ENCODE peak calls at places on chromosomes 4 and X, in eight cellular contexts. A is CD8-positive, alpha-beta T cell; N is astrocyte of the spinal cord; K is fibroblast of lung; L is ovary; E is cardiac muscle cell; B is cardiac fibroblast; D is AG09309. Z is an unnamed sample.

GRCh38 chr4:139857021-139857420 is 191.4 kb downstream of the MGST2 start:
- DNase-seq in A (no peak), N (no peak), K (peak; percentile 49), L (no peak), E (no peak), B (no peak), D (no peak), Z (no peak)

GRCh38 chrX:13142891-13143290 is 98.5 kb upstream of the FAM9C start:
- DNase-seq in A (no peak), N (no peak), K (no peak), L (no peak), E (no peak), B (no peak), D (no peak), Z (no peak)

GRCh38 chr4:164357957-164358356 is 396.0 kb upstream of the SMIM31 start:
- DNase-seq in A (no peak), N (no peak), K (peak; percentile 47), L (no peak), E (no peak), B (no peak), D (no peak), Z (peak; percentile 65)

GRCh38 chrX:148310402-148311200 is 189.8 kb upstream of the AFF2 start:
- DNase-seq in A (peak; percentile 68), N (no peak), K (no peak), L (no peak), E (no peak), B (no peak), D (no peak), Z (no peak)

GRCh38 chr4:24533364-24533763 is 51.0 kb downstream of the DHX15 start:
- DNase-seq in A (no peak), N (no peak), K (no peak), L (no peak), E (peak; percentile 38), B (peak; percentile 43), D (no peak), Z (peak; percentile 33)

GRCh38 chr4:148007303-148007702 is 275.4 kb downstream of the ARHGAP10 start:
- DNase-seq in A (no peak), N (peak; percentile 96), K (peak; percentile 99), L (no peak), E (peak; percentile 94), B (peak; percentile 98), D (peak; percentile 97), Z (peak; percentile 97)

GRCh38 chrX:102720237-102721168 is at the start of gene GPRASP3:
- DNase-seq in A (peak; percentile 75), N (peak; percentile 77), K (peak; percentile 75), L (peak; percentile 57), E (peak; percentile 65), B (peak; percentile 59), D (peak; percentile 27), Z (peak; percentile 63)

GRCh38 chr4:185018834-185019450 is 652 bp downstream of the HELT start:
- DNase-seq in A (no peak), N (no peak), K (no peak), L (no peak), E (no peak), B (peak; percentile 36), D (no peak), Z (no peak)

GRCh38 chr4:176800891-176801534 is 8.3 kb upstream of the VEGFC start:
- DNase-seq in A (no peak), N (peak; percentile 46), K (peak; percentile 54), L (no peak), E (no peak), B (no peak), D (no peak), Z (no peak)
- TF ChIP-seq CTCF in A (no peak), N (no peak), K (no peak), L (no peak), E (no peak), B (no peak), D (no peak), Z (no peak)

GRCh38 chr4:183905593-183906485 is 732 bp downstream of the STOX2 start:
- DNase-seq in A (no peak), N (peak; percentile 31), K (peak; percentile 45), L (peak; percentile 59), E (peak; percentile 46), B (peak; percentile 16), D (no peak), Z (no peak)
- TF ChIP-seq CTCF in A (no peak), N (no peak), K (no peak), L (no peak), E (no peak), B (no peak), D (no peak), Z (no peak)

GRCh38 chrX:10722804-10723364 is 102.5 kb upstream of the MID1 start:
- DNase-seq in A (no peak), N (peak; percentile 51), K (peak; percentile 33), L (peak; percentile 51), E (peak; percentile 77), B (peak; percentile 62), D (peak; percentile 40), Z (peak; percentile 57)

GRCh38 chrX:10729000-10729399 is 108.6 kb upstream of the MID1 start:
- DNase-seq in A (no peak), N (no peak), K (no peak), L (no peak), E (no peak), B (no peak), D (no peak), Z (no peak)

GRCh38 chrX:10726647-10727046 is 106.3 kb upstream of the MID1 start:
- DNase-seq in A (no peak), N (peak; percentile 88), K (peak; percentile 94), L (no peak), E (peak; percentile 75), B (peak; percentile 24), D (peak; percentile 66), Z (no peak)

GRCh38 chrX:10725071-10725470 is 104.7 kb upstream of the MID1 start:
- DNase-seq in A (no peak), N (no peak), K (no peak), L (no peak), E (no peak), B (no peak), D (no peak), Z (peak; percentile 22)
- TF ChIP-seq CTCF in A (no peak), N (peak; percentile 26), K (peak; percentile 31), L (no peak), E (peak; percentile 20), B (no peak), D (no peak), Z (peak; percentile 51)

DNA sequence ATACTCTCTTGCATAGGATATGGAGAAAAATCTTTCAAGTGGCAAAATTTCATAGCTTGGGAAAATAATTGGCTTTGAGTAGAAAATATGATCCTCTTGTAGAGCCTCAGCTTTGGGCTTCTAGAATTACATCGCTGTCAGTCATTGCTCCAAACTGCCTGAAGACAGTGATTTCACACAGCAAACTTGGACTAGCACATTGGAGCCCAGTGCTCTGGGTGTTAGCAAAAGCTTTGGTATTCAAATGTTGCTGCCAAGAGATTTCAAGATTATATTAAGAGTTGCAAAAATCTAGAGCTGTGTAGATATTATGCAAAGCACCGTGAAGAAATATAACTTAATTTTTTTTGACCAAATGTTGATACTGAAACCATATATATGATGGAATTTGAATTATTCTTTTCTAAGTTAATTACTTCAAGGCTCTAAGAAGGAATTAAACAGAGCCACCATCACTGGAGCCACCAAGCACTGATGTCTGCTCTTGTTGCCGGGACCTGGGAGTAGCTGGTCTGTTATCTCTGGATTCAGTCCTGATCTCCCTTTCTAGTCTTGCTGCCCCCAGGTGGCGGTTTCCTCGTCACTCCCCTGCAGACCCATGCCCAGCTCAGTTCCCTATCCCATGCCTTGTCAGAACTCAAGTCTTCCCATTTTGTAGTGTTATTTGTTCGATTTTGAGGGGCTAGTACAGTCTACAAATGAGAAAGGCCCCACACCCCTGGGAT is 260.7 kb upstream of the SFRP2 start:
- DNase-seq in A (no peak), N (no peak), K (peak; percentile 53), L (no peak), E (peak; percentile 2), B (peak; percentile 80), D (peak; percentile 80), Z (peak; percentile 64)
- TF ChIP-seq CTCF in A (no peak), N (no peak), K (no peak), L (no peak), E (no peak), B (peak; percentile 16), D (no peak), Z (no peak)

GRCh38 chr4:112061418-112061817 is 83.8 kb upstream of the FAM241A start:
- DNase-seq in A (no peak), N (no peak), K (no peak), L (no peak), E (no peak), B (no peak), D (no peak), Z (no peak)

GRCh38 chr4:112057479-112057878 is 87.8 kb upstream of the FAM241A start:
- DNase-seq in A (no peak), N (no peak), K (no peak), L (no peak), E (no peak), B (no peak), D (no peak), Z (no peak)

GRCh38 chr4:112063260-112063659 is 82.0 kb upstream of the FAM241A start:
- DNase-seq in A (no peak), N (no peak), K (no peak), L (no peak), E (peak; percentile 7), B (peak; percentile 17), D (no peak), Z (peak; percentile 29)

GRCh38 chr4:112058433-112058832 is 86.8 kb upstream of the FAM241A start:
- DNase-seq in A (no peak), N (no peak), K (peak; percentile 31), L (no peak), E (no peak), B (peak; percentile 31), D (no peak), Z (no peak)

GRCh38 chr4:112060212-112060611 is 85.0 kb upstream of the FAM241A start:
- DNase-seq in A (no peak), N (peak; percentile 10), K (no peak), L (no peak), E (peak; percentile 38), B (peak; percentile 53), D (no peak), Z (peak; percentile 49)
- TF ChIP-seq CTCF in A (no peak), N (peak; percentile 58), K (peak; percentile 61), L (no peak), E (peak; percentile 49), B (peak; percentile 53), D (peak; percentile 49), Z (peak; percentile 49)

GRCh38 chrX:135737361-135738071 is 24.1 kb downstream of the CT45A1 start:
- DNase-seq in A (no peak), N (no peak), K (no peak), L (no peak), E (peak; percentile 2), B (peak; percentile 3), D (no peak), Z (peak; percentile 27)

GRCh38 chrX:135741192-135741715 is 26.7 kb downstream of the CT45A3 start:
- DNase-seq in A (no peak), N (no peak), K (no peak), L (no peak), E (no peak), B (no peak), D (no peak), Z (no peak)

DNA sequence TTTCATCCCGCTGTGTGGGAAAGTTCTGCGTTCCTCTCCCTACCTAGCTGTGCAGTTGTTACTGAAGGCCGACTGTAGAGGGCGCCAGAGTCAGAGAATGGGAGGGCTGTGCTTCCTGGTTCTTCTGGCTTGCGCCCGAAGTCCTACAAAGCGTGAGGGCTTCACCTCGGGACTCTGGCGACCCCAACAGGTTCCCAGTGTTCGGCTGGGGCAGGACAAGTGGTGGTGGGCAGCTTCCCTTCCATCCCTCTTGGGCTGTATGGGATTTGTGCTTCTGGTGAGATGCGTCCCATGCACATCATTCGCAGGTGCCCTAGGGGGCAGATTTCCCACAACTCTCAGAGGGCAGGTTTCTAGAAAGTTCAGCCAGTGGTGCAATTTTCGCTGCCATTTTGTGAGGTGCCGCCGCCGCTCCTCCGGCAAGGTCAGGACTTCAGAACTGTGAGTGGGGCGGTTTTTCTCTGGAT is 27.3 kb downstream of the CT45A3 start:
- DNase-seq in A (no peak), N (no peak), K (no peak), L (no peak), E (peak; percentile 7), B (peak; percentile 0), D (no peak), Z (peak; percentile 64)
- TF ChIP-seq CTCF in A (no peak), N (no peak), K (peak; percentile 30), L (no peak), E (peak; percentile 35), B (peak; percentile 8), D (peak; percentile 63), Z (peak; percentile 39)

Z was measured in MCF 10A.